ENCODE peak calls at places on chromosome 11, in seven cellular contexts. W is foreskin fibroblast, M is kidney epithelial cell, U is heart left ventricle, B is pancreas, Z is HL-60, D is cardiac muscle cell. X is an unnamed sample.

GRCh38 chr11:102322560-102322959 is 5.3 kb downstream of the BIRC3 start:
- DNase-seq in D (no peak), B (no peak), U (no peak), M (no peak), Z (no peak), W (no peak), X (no peak)

GRCh38 chr11:102974552-102975280 is 19.2 kb upstream of the MMP13 start:
- DNase-seq in Z (no peak), W (peak), B (no peak), D (peak), M (no peak), U (no peak), X (no peak)

GRCh38 chr11:11036185-11037161 is 178.6 kb upstream of the ZBED5 start:
- DNase-seq in D (peak), W (peak), B (peak), Z (peak), U (no peak), M (peak), X (no peak)

GRCh38 chr11:62383822-62384221 is 35.0 kb upstream of the SCGB1A1 start:
- DNase-seq in Z (no peak), W (no peak), B (no peak), M (no peak), D (no peak), U (no peak), X (no peak)

GRCh38 chr11:11998091-11998781 is 10.2 kb downstream of the DKK3 start:
- DNase-seq in M (peak), D (peak), U (no peak), B (no peak), Z (no peak), W (peak), X (no peak)

GRCh38 chr11:76172583-76172982 is 33.7 kb downstream of the WNT11 start:
- DNase-seq in M (no peak), B (peak), U (no peak), Z (no peak), W (no peak), D (no peak), X (no peak)

GRCh38 chr11:99325807-99326206 is 305.1 kb downstream of the CNTN5 start:
- DNase-seq in M (peak), W (peak), Z (peak), U (no peak), B (no peak), D (peak), X (no peak)

GRCh38 chr11:10208045-10208674 is 85.9 kb downstream of the SBF2 start:
- DNase-seq in B (no peak), U (no peak), Z (no peak), W (peak), M (no peak), D (peak), X (peak)

GRCh38 chr11:6681949-6682348 is 1.2 kb downstream of the MRPL17 start:
- DNase-seq in U (no peak), B (no peak), M (no peak), D (peak), W (peak), Z (peak), X (no peak)

GRCh38 chr11:117169726-117170125 is 8.8 kb upstream of the SIDT2 start:
- DNase-seq in Z (no peak), U (no peak), B (no peak), D (no peak), M (no peak), W (no peak), X (no peak)

GRCh38 chr11:94550513-94550912 is 6.8 kb downstream of the FUT4 start:
- DNase-seq in Z (no peak), B (no peak), D (no peak), W (no peak), M (no peak), U (no peak), X (no peak)

GRCh38 chr11:80727315-80727714 is 1286.5 kb upstream of the TENM4 start:
- DNase-seq in D (peak), U (no peak), M (no peak), Z (no peak), B (no peak), W (no peak), X (peak)

DNA sequence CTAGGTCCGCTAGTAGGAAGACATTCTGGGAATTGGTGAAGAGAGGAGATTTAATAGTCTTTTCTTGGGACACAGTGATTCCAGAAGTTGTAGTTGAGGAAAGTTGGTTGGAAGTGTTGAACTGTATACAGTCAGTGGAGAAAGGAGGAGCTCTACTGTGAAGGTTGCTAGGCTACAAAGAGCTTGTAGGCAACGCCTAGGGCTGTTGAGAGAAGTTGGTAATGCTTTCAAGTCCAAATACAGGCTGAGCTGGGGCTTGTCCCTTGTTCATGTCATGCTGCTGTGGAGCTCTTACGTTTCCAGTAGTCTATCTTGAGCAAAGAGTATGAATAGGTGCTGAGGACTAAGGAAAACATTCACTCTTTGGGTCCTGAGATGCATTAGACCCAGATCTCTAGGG is 1.1 kb downstream of the TBCEL start:
- DNase-seq in B (no peak), Z (no peak), M (no peak), D (no peak), W (peak), U (peak), X (no peak)
- H3K4me3 ChIP-seq in B (peak), Z (no peak), M (peak), D (peak), W (peak), U (peak), X (peak)

GRCh38 chr11:133993107-133993506 is 36.3 kb upstream of the IGSF9B start:
- DNase-seq in M (no peak), U (no peak), W (no peak), Z (no peak), B (no peak), D (no peak), X (no peak)

GRCh38 chr11:133993921-133994320 is 37.2 kb upstream of the IGSF9B start:
- DNase-seq in Z (no peak), D (no peak), M (no peak), B (no peak), W (no peak), U (peak), X (no peak)

GRCh38 chr11:133996671-133997070 is 39.9 kb upstream of the IGSF9B start:
- DNase-seq in U (no peak), W (no peak), Z (no peak), B (no peak), D (no peak), M (no peak), X (no peak)

GRCh38 chr11:133997556-133997955 is 40.8 kb upstream of the IGSF9B start:
- DNase-seq in M (no peak), W (no peak), B (no peak), U (no peak), D (no peak), Z (no peak), X (no peak)

DNA sequence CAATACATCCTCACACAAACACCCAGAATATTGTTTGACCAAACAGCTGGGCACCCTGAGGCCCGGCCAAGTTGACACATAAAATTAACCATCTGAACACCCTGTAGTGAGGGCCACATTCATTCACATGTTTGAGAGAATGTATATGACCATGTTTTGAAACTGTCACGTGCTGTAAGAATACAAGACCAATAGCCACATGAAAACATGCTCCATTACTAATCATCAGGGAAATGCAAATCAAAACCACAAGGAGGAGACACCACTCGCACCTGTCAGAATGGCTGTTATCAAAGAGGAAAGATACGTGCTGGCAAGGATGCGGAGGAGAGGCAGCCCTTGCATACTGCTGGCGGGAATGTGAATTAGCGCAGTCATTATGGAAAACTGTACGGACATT is 38.3 kb upstream of the IGSF9B start:
- DNase-seq in D (no peak), U (no peak), Z (no peak), M (no peak), W (no peak), B (no peak), X (no peak)
- TF ChIP-seq CTCF in D (no peak), U (no peak), Z (no peak), M (no peak), W (no peak), B (no peak), X (no peak)

DNA sequence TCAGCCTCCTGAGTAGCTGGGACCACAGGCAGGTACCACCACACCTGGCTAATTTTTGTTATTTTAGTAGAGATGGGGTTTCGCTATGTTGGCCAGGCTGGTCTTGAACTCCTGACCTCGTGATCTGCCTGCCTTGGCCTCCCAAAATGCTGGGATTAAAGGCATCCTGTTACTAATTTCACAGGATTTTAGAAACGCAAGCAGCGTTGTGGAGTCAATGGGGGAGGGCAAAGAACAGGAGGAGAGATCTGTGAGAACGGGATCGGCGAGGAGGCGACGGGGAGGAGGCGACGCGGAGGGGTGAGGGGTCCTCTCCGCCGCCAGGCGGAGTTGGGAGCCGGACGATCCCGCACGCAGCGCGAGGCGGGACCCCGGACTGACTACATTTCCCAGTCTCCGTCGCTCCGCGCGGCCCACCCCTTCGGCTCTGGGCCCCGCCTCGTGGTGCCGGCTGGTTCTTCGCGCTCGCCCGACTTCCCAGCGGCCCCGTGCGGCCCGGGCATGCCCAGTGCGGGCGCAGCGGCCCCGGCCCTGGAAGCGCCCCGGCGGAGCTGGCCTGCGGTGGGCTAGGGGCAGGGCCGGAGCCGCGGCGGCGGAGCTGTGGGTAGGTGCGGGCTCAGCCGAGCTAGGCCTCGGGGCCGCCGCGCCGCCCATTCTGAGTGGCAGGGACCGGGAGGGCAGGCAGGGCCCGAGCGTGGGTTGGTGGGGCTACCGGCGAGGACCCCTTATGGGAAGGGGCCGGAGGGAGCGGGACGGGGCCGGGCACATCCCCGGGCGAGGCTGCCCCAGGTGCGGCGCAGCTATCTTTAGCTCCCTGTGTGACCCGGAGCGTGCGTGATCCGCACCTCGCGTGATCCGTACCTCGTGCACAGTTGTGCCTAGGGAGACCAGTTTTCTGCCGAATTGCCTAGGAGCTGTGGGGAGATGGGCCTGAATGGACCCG is at the start of gene EI24:
- DNase-seq in W (peak), U (peak), Z (peak), M (peak), D (peak), B (peak), X (peak)
- H3K4me3 ChIP-seq in W (peak), U (peak), Z (peak), M (peak), D (peak), B (peak), X (peak)

GRCh38 chr11:57323503-57324153 is 1.1 kb downstream of the TNKS1BP1 start:
- DNase-seq in W (peak), M (no peak), B (peak), D (peak), U (no peak), Z (no peak), X (no peak)
- TF ChIP-seq CTCF in W (peak), M (peak), B (no peak), D (peak), U (peak), Z (no peak), X (no peak)

DNA sequence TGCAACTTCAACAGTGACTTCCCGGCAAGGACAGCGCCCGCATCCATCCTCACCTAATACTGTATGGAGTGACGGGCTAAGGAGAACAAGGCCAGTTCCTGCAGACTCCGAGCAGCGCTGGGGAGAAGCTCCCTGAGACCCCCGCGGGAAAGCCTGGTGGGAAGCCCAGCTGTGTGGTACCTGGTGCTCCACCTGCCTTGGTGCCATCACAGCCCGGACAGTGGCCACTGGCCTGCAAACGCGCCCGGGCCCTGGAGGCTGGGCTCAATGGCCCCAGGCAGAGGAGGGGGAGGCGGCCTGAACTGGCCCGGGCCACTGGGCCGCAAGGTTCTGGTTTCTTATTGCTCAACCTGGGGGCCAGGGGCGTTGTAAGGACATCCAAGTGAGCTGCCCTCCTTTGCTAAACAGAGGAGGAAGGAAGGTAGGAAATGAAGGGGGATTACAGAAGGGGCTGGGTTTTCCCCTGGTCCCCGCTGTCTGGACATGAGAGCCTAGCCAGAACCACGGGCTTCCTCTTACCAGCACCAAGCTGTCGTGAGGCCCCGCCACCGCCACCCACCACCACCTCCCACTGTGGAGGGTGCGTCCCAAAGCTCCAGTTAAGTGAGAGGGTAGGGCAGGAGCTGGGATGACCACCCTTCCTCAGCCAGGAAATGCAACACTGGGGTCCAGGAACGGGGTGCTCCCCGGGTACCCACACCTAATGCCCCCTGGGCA is 8.5 kb upstream of the CDC42BPG start:
- DNase-seq in D (no peak), M (no peak), Z (no peak), W (no peak), U (no peak), B (no peak), X (no peak)
- H3K4me3 ChIP-seq in D (no peak), M (no peak), Z (no peak), W (no peak), U (no peak), B (no peak), X (no peak)

GRCh38 chr11:128521697-128522062 is 65.7 kb downstream of the ETS1 start:
- DNase-seq in U (peak), M (no peak), B (peak), Z (no peak), D (no peak), W (no peak), X (peak)

GRCh38 chr11:128522943-128523518 is 64.3 kb downstream of the ETS1 start:
- DNase-seq in Z (no peak), W (peak), D (no peak), M (no peak), B (no peak), U (no peak), X (no peak)

GRCh38 chr11:128520886-128521696 is 66.3 kb downstream of the ETS1 start:
- DNase-seq in M (no peak), W (no peak), B (no peak), Z (no peak), U (no peak), D (no peak), X (no peak)

GRCh38 chr11:128523616-128524015 is 63.7 kb downstream of the ETS1 start:
- DNase-seq in D (peak), U (no peak), Z (no peak), W (peak), M (no peak), B (no peak), X (no peak)

DNA sequence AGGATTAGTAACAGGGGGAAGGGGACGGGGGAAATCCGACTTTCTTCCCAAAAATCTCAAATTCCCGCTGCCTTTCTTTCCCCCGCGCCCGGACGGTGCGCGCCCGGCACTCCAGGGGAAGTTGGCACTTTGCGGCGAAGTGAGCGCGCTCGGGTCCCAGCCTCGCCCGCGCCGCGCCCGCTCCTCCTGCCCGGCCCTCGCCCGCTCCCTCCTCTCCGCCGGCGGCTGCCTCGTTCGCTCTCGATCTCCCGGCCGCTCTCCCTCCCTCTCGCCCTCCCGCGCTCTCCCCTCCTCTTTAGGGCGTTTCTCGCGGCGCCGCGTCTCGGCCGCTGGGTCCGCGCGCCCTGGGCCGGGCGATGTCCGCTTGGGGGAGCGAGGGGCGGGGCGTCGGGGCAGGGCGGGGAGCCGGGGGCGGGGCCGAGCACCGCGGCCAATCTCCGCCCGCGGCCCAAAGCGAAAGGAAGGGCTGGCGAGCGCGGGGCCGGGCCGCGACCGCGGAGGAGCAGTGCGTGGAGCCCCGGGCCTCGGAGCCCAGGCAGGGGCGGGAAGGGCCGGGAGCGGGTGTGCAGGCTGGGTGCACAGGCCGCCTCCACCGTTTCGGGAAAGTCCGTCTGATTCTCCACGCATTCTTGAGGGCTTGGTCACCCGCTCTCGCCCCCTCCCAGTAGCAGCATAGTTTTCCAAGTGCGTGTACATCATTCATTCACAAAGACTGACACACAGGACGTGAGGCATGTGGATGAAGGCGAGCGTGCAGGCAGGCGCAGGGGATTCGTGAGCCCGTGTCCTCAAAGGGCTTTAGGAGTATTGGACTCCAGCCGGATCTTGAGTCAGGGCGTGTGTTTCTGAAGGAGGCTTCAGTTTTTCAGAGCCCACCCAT is 65.1 kb downstream of the ETS1 start:
- DNase-seq in U (peak), B (peak), M (peak), D (peak), W (peak), Z (peak), X (peak)
- TF ChIP-seq CTCF in U (peak), B (no peak), M (no peak), D (no peak), W (no peak), Z (no peak), X (no peak)

GRCh38 chr11:104090767-104091166 is 54.3 kb downstream of the DDI1 start:
- DNase-seq in U (no peak), W (no peak), B (no peak), D (no peak), M (no peak), Z (no peak), X (no peak)
- H3K4me3 ChIP-seq in U (no peak), W (no peak), B (no peak), D (no peak), M (no peak), Z (no peak), X (no peak)

X was measured in Caco-2.